ENCODE peak calls at places on chromosomes 11 and 22, in six cellular contexts. F, V, S, M, L and J are unnamed samples.

GRCh38 chr11:33256031-33256807 is 962 bp upstream of the HIPK3 start:
- DNase-seq in L (no peak), S (no peak), F (no peak), V (peak), M (no peak), J (no peak)

GRCh38 chr11:3700410-3700809 is 29.2 kb upstream of the CHRNA10 start:
- DNase-seq in L (no peak), F (no peak), S (no peak), V (no peak), M (no peak), J (no peak)

GRCh38 chr22:49183826-49184216 is 643.9 kb downstream of the BRD1 start:
- DNase-seq in L (no peak), F (no peak), S (no peak), V (no peak), M (no peak), J (no peak)

GRCh38 chr11:129881570-129882170 is 13.7 kb downstream of the NFRKB start:
- DNase-seq in S (peak), M (no peak), L (peak), V (peak), F (no peak), J (peak)

GRCh38 chr11:123047947-123048293 is 14.0 kb downstream of the HSPA8 start:
- DNase-seq in L (no peak), M (no peak), S (no peak), F (no peak), V (no peak), J (no peak)

GRCh38 chr11:94897330-94897768 is 76.0 kb downstream of the CWC15 start:
- DNase-seq in L (peak), S (peak), V (peak), F (no peak), M (peak), J (peak)

GRCh38 chr11:62569611-62570010 is 4.1 kb downstream of the EEF1G start:
- DNase-seq in M (no peak), V (no peak), L (no peak), S (no peak), F (no peak), J (no peak)

GRCh38 chr22:42074153-42074750 is at the start of gene PHETA2:
- DNase-seq in M (no peak), V (peak), L (no peak), S (peak), F (no peak), J (peak)

GRCh38 chr11:20238712-20239111 is 78.4 kb upstream of the DBX1 start:
- DNase-seq in M (no peak), F (no peak), L (no peak), S (no peak), V (no peak), J (no peak)

GRCh38 chr11:57303280-57303989 is 21.3 kb downstream of the TNKS1BP1 start:
- DNase-seq in S (no peak), L (no peak), F (no peak), V (peak), M (no peak), J (no peak)

GRCh38 chr11:104152941-104153340 is 11.0 kb downstream of the PDGFD start:
- DNase-seq in S (no peak), V (no peak), L (no peak), M (no peak), F (no peak), J (no peak)

GRCh38 chr11:71447791-71448256 is 369 bp downstream of the DHCR7 start:
- DNase-seq in F (no peak), V (peak), S (no peak), L (peak), M (peak), J (no peak)

GRCh38 chr11:32821517-32821916 is 8.2 kb upstream of the PRRG4 start:
- DNase-seq in L (no peak), F (no peak), V (no peak), M (no peak), S (no peak), J (no peak)

GRCh38 chr11:67371549-67372231 is 1.7 kb downstream of the CLCF1 start:
- DNase-seq in V (peak), M (no peak), S (peak), L (peak), F (no peak), J (peak)

GRCh38 chr11:110793556-110793955 is 81.3 kb upstream of the ARHGAP20 start:
- DNase-seq in S (no peak), V (peak), F (no peak), L (no peak), M (peak), J (no peak)

GRCh38 chr11:7690648-7691047 is 15.6 kb downstream of the OVCH2 start:
- DNase-seq in F (no peak), M (no peak), L (no peak), S (no peak), V (no peak), J (no peak)

GRCh38 chr11:107177106-107177477 is 158.8 kb upstream of the GUCY1A2 start:
- DNase-seq in S (no peak), V (no peak), L (no peak), F (no peak), M (no peak), J (no peak)

GRCh38 chr22:41875531-41876242 is 39.2 kb downstream of the SHISA8 start:
- DNase-seq in S (no peak), V (no peak), M (no peak), F (no peak), L (no peak), J (no peak)

GRCh38 chr11:70594031-70594430 is 195.7 kb downstream of the CTTN start:
- DNase-seq in F (no peak), M (no peak), V (no peak), S (no peak), L (no peak), J (no peak)

GRCh38 chr22:40026641-40027040 is 31.9 kb downstream of the FAM83F start:
- DNase-seq in V (no peak), F (no peak), L (no peak), M (no peak), S (no peak), J (no peak)

GRCh38 chr11:101553891-101554292 is 29.9 kb downstream of the TRPC6 start:
- DNase-seq in F (no peak), M (no peak), V (no peak), L (peak), S (peak), J (no peak)

GRCh38 chr11:27397619-27398412 is 34.8 kb upstream of the CCDC34 start:
- DNase-seq in F (no peak), L (no peak), M (no peak), V (no peak), S (no peak), J (no peak)

GRCh38 chr11:1830119-1830499 is 4.7 kb upstream of the SYT8 start:
- DNase-seq in M (no peak), F (no peak), V (no peak), S (no peak), L (no peak), J (no peak)

GRCh38 chr22:36781656-36782627 is 6.0 kb upstream of the IFT27 start:
- DNase-seq in V (peak), F (peak), L (peak), M (peak), S (peak), J (peak)

GRCh38 chr22:38696606-38697005 is 4.1 kb downstream of the JOSD1 start:
- DNase-seq in V (peak), S (peak), F (no peak), L (peak), M (no peak), J (no peak)

GRCh38 chr22:39241632-39242388 is 3.0 kb downstream of the PDGFB start:
- DNase-seq in L (no peak), S (no peak), V (no peak), M (no peak), F (no peak), J (no peak)

GRCh38 chr11:71080239-71081097 is 171.9 kb downstream of the SHANK2 start:
- DNase-seq in L (peak), V (peak), F (peak), M (peak), S (peak), J (peak)

GRCh38 chr11:96228472-96228871 is 114.5 kb downstream of the MAML2 start:
- DNase-seq in S (peak), F (no peak), L (peak), V (peak), M (no peak), J (no peak)

GRCh38 chr22:49333206-49333605 is 494.5 kb downstream of the BRD1 start:
- DNase-seq in V (no peak), M (no peak), S (no peak), L (no peak), F (no peak), J (no peak)

GRCh38 chr11:44752262-44752661 is 25.5 kb downstream of the TSPAN18 start:
- DNase-seq in L (no peak), V (no peak), F (no peak), S (no peak), M (no peak), J (no peak)

DNA sequence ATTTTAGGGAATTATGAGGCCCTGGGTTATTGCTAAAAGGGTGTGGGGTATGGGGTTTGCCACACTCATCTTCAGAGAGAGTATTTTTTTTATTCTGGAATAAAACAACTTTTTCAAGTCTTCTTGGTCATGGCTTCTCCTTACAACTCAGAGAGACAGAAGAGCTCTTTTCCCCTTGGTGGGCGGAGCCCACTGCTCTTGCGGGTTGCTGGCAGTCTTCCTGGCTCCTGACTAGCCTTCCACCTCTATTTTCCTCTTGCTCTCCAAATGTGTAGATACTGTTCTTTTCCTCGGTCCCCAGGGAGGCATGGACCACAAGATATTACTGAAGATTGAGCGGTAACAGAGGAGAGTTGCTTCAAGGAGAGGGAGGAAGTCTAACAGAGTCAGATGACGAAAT is 210.6 kb downstream of the NTM start:
- DNase-seq in L (no peak), S (no peak), V (no peak), F (no peak), M (no peak), J (no peak)
- H2BK15ac ChIP-seq in L (no peak), S (no peak), V (no peak), F (no peak), M (no peak), J (no peak)

GRCh38 chr22:44584256-44584902 is 86.3 kb upstream of the RTL6 start:
- DNase-seq in S (no peak), L (no peak), F (no peak), V (no peak), M (no peak), J (peak)

GRCh38 chr22:44583076-44583760 is 85.2 kb upstream of the RTL6 start:
- DNase-seq in M (no peak), V (no peak), L (no peak), F (no peak), S (peak), J (peak)

GRCh38 chr22:44582016-44582415 is 84.0 kb upstream of the RTL6 start:
- DNase-seq in V (no peak), S (no peak), L (no peak), M (no peak), F (no peak), J (peak)

GRCh38 chr22:44585559-44586121 is 87.6 kb upstream of the RTL6 start:
- DNase-seq in V (no peak), F (no peak), S (no peak), M (no peak), L (no peak), J (no peak)

DNA sequence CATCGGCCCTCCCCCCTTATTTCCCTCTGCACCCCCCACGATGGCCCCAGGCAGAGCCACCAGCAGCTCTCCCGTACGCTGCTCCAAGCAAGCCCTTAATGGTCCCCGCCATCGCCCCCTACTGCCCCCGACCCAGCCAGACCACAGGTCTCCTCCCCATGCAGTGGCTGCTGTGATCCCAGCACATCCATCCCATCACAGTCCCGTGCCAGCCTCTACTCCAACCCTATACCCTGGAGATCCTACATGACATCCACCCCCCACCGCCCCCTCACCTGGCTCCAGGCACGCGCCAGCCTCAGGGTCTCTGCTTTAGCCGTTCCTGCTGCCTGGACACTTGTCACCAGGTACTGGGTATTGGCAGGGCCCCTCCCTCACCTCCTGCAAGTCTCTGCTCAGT is 85.8 kb upstream of the RTL6 start:
- DNase-seq in F (no peak), V (no peak), S (no peak), L (no peak), M (no peak), J (peak)
- H2BK15ac ChIP-seq in F (no peak), V (no peak), S (no peak), L (no peak), M (peak), J (no peak)

DNA sequence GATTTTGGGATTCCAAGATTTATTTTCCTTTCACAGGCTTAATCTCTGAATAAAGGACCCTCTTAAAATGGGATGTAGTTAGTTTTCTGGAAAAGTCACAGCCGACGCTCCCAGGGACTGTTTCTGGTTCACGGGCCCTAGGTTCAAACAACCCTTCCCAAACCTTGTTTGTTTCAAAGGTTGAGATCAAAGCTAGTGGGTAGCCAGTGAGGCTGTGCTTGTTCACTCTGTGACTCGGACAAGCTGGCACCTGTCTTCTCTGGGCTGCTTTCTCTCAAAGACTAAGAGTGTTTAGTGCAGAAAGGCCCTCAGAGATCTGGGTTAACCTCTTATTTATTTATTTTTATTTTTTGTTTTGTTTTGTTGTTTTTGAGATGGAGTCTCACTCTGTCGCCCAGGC is 13.0 kb upstream of the MALAT1 start:
- DNase-seq in F (no peak), M (no peak), V (no peak), S (no peak), L (no peak), J (no peak)
- H2BK15ac ChIP-seq in F (no peak), M (no peak), V (no peak), S (peak), L (no peak), J (no peak)

GRCh38 chr22:17444204-17444504 is 74.9 kb downstream of the CECR2 start:
- DNase-seq in S (no peak), V (no peak), L (no peak), F (no peak), M (no peak), J (no peak)

GRCh38 chr22:17441326-17441725 is 72.1 kb downstream of the CECR2 start:
- DNase-seq in F (no peak), M (no peak), L (no peak), S (no peak), V (no peak), J (no peak)

GRCh38 chr22:17446704-17447103 is 77.4 kb downstream of the CECR2 start:
- DNase-seq in F (no peak), M (no peak), S (no peak), V (no peak), L (no peak), J (no peak)

DNA sequence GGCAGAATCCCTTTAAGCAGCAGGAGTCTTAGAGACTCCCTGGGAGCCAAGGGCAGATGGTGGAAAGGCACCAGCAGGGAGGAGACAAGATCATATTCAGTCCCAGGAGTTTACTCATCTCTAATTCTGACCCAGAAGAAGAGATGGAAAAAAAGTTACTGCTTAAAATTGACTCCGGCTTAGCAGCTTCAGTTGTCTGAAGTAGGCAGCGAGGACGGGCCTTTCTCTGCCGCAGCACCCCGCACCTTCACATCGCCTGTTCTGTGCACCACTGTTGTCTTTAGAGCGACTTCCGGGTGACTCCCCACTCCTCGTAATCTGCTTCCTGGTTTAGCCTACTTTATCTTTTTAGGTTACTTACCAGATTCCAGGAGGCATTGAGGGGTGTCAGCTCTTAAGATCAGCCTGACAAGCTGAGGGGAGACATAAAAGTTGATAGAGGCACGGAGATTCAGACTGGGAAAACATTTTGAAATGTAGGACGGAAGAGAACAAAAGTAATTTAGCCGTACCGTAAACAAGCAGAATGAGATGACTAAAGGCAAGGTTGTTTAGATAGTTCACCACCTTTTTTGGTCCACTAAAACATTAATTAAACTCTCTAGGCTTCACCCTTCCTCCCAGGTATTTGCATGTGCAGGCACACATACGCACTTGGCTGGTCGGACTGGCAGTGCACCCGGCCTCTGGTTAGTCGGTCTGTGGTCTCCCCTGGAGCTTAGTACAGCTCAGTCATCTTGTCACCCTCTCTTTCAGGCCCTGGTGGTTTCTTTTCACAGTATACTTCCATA is 74.3 kb downstream of the CECR2 start:
- DNase-seq in F (no peak), S (no peak), L (no peak), M (no peak), V (peak), J (no peak)
- H2BK15ac ChIP-seq in F (no peak), S (no peak), L (no peak), M (no peak), V (no peak), J (no peak)

GRCh38 chr11:128232588-128232987 is 354.8 kb downstream of the ETS1 start:
- DNase-seq in M (no peak), L (no peak), V (no peak), S (no peak), F (no peak), J (no peak)
- H2BK15ac ChIP-seq in M (no peak), L (no peak), V (no peak), S (no peak), F (no peak), J (no peak)

DNA sequence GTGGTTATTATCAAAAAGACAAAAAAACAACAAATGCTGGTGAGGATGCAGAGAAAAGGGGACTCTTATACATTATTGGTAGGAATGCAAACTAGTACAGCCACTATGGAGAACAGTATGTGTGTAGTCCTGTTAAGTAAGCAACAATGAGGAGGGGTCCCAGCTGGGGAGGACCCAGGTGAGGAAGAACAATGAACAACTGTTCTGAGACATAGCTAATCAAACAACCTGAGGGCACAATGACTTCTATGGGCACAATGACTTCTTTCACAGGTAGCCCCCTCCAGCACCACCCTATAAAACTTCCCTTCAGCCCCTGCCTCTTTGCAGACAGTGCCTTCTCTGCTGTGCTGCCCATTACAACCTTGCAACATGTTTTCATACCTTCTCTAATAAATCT is 5.6 kb downstream of the JAML start:
- DNase-seq in L (no peak), S (no peak), M (no peak), V (no peak), F (no peak), J (no peak)
- H2BK15ac ChIP-seq in L (no peak), S (no peak), M (no peak), V (no peak), F (no peak), J (no peak)

DNA sequence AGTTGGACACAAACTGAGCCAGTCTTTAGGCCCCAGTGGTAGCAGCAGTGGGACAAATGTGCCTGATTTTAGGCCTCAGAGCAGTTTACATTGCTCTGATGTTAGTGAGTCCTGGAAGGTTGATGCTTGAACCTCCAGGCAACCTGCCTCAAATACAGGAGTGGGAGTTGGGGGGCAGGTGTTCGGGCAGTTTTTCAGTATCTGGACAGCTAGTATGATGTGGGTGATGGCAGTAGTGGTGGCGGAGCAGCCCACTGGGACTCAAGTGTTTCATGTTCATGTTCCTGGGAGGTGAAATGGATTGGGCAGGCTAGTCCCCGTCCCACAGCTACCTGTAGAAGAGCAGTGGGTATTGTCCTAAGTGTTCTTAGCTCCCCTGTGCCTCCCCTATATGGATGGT is 857.8 kb downstream of the JRKL start:
- DNase-seq in M (no peak), L (no peak), S (no peak), F (no peak), V (no peak), J (no peak)
- H2BK15ac ChIP-seq in M (no peak), L (no peak), S (no peak), F (peak), V (no peak), J (no peak)

DNA sequence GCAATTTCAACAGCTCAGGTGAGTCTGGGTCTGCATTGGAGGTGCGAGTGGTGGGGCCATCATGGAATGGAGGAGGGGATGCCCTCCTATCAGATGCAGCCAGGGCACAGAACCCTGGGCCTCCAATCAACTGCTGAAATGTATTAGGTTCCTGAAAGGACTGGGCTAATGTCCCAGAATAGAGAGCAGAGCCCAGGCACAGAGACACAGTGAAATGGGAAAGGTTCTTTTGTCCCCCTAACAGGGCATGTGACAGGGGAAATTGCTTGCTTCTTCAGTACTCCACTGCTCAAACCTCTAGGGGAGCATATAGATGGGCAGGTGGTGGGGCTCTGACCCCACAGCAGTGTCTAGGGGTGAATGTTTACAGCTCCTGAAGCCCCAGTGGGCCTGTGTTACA is 87.3 kb upstream of the CLPB start:
- DNase-seq in S (no peak), L (no peak), V (no peak), F (no peak), M (no peak), J (no peak)
- H2BK15ac ChIP-seq in S (no peak), L (no peak), V (no peak), F (no peak), M (no peak), J (no peak)

GRCh38 chr22:19599004-19599403 is 74.8 kb upstream of the CLDN5 start:
- DNase-seq in F (no peak), M (no peak), S (no peak), V (no peak), L (no peak), J (no peak)
- H2BK15ac ChIP-seq in F (no peak), M (no peak), S (no peak), V (no peak), L (no peak), J (no peak)

GRCh38 chr11:75879737-75880136 is 64.7 kb downstream of the UVRAG start:
- DNase-seq in M (no peak), L (no peak), V (no peak), F (no peak), S (no peak), J (no peak)
- H2BK15ac ChIP-seq in M (no peak), L (no peak), V (no peak), F (no peak), S (no peak), J (no peak)